ENCODE peak calls at places on chromosomes 6 and 20, in seven cellular contexts. Z is tibial nerve; T is caudate nucleus; Q is suprapubic skin; O is ecto neural progenitor cell; L is activated T-cell treated with anti-CD3 and anti-CD28 coated beads for 4 hours; I is effector memory CD4-positive, alpha-beta T cell. C is an unnamed sample.

GRCh38 chr20:57999465-58000111 is 228.9 kb downstream of the ANKRD60 start:
- DNase-seq in Q (no peak), O (no peak), Z (no peak), T (peak; percentile 43), L (no peak), I (no peak), C (no peak)

GRCh38 chr6:96990462-96990861 is 65.9 kb downstream of the KLHL32 start:
- DNase-seq in T (peak; percentile 47), Z (no peak), Q (no peak), O (no peak), I (no peak), L (no peak), C (peak; percentile 89)

GRCh38 chr6:154537942-154538341 is 27.5 kb upstream of the CNKSR3 start:
- DNase-seq in Q (no peak), I (no peak), T (no peak), L (no peak), Z (no peak), O (no peak), C (no peak)

GRCh38 chr6:15547379-15547778 is 115.4 kb downstream of the DTNBP1 start:
- DNase-seq in O (no peak), L (no peak), Z (no peak), Q (no peak), T (no peak), I (no peak), C (no peak)

GRCh38 chr6:39416728-39417127 is 94.2 kb upstream of the KCNK16 start:
- DNase-seq in T (no peak), I (no peak), O (no peak), Q (no peak), L (no peak), Z (no peak), C (no peak)

GRCh38 chr6:45231660-45232059 is 96.5 kb upstream of the RUNX2 start:
- DNase-seq in T (no peak), I (no peak), O (no peak), L (no peak), Q (no peak), Z (no peak), C (no peak)

GRCh38 chr6:145891126-145891525 is 73.0 kb downstream of the SHPRH start:
- DNase-seq in L (no peak), Z (no peak), Q (no peak), O (no peak), T (no peak), I (no peak), C (no peak)

GRCh38 chr6:16080204-16080603 is 48.7 kb upstream of the MYLIP start:
- DNase-seq in O (no peak), L (no peak), Z (no peak), T (no peak), I (no peak), Q (no peak), C (no peak)

GRCh38 chr6:110882824-110883554 is 8.4 kb downstream of the AMD1 start:
- DNase-seq in O (no peak), Z (no peak), L (no peak), Q (no peak), I (no peak), T (no peak), C (peak; percentile 60)

GRCh38 chr20:25324412-25324811 is 66.2 kb downstream of the ABHD12 start:
- DNase-seq in I (no peak), Q (no peak), L (no peak), Z (no peak), O (no peak), T (peak; percentile 30), C (peak; percentile 45)

GRCh38 chr6:34315780-34316179 is 67.0 kb upstream of the SMIM29 start:
- DNase-seq in O (no peak), I (no peak), Z (no peak), T (peak; percentile 23), L (no peak), Q (no peak), C (peak; percentile 45)

GRCh38 chr6:108164815-108165706 is 761 bp upstream of the NR2E1 start:
- DNase-seq in L (no peak), O (peak; percentile 73), Q (no peak), Z (no peak), I (no peak), T (no peak), C (no peak)

GRCh38 chr20:51412333-51412761 is 130.2 kb downstream of the NFATC2 start:
- DNase-seq in Z (no peak), L (no peak), Q (no peak), O (no peak), I (no peak), T (no peak), C (no peak)

GRCh38 chr20:3681931-3682820 is at the start of gene ADAM33:
- DNase-seq in L (no peak), I (no peak), Q (no peak), O (peak; percentile 71), Z (peak; percentile 44), T (no peak), C (no peak)

GRCh38 chr6:92231220-92231701 is 1188.1 kb downstream of the EPHA7 start:
- DNase-seq in Z (no peak), I (no peak), T (no peak), O (no peak), L (no peak), Q (no peak), C (no peak)

GRCh38 chr6:37524025-37524647 is 24.4 kb upstream of the CCDC167 start:
- DNase-seq in Z (no peak), O (no peak), T (no peak), Q (no peak), L (no peak), I (no peak), C (no peak)

GRCh38 chr6:118551063-118551672 is 3.1 kb downstream of the PLN start:
- DNase-seq in L (no peak), Z (no peak), Q (no peak), O (no peak), I (no peak), T (peak; percentile 9), C (peak; percentile 59)

GRCh38 chr6:159110013-159110412 is 59.2 kb upstream of the FNDC1 start:
- DNase-seq in T (no peak), I (no peak), L (no peak), Z (no peak), O (no peak), Q (no peak), C (no peak)

GRCh38 chr6:87907521-87907920 is 140.1 kb upstream of the SPACA1 start:
- DNase-seq in O (no peak), L (no peak), I (no peak), Z (no peak), T (no peak), Q (no peak), C (no peak)

GRCh38 chr6:133502451-133503259 is 261.5 kb downstream of the EYA4 start:
- DNase-seq in I (no peak), Z (no peak), O (no peak), L (no peak), Q (no peak), T (no peak), C (no peak)

GRCh38 chr6:124962617-124963415 is 579 bp downstream of the RNF217 start:
- DNase-seq in T (peak; percentile 75), I (no peak), O (peak; percentile 70), L (no peak), Q (no peak), Z (no peak), C (peak; percentile 65)

GRCh38 chr20:41900292-41900691 is 282.1 kb upstream of the CHD6 start:
- DNase-seq in Q (no peak), T (no peak), L (no peak), O (no peak), Z (no peak), I (no peak), C (no peak)

GRCh38 chr6:55293116-55293515 is 34.2 kb upstream of the GFRAL start:
- DNase-seq in O (no peak), Q (no peak), Z (no peak), I (no peak), L (no peak), T (no peak), C (no peak)

GRCh38 chr6:37566209-37566859 is 66.6 kb upstream of the CCDC167 start:
- DNase-seq in L (peak; percentile 61), O (peak; percentile 90), Q (no peak), T (peak; percentile 80), Z (no peak), I (peak; percentile 46), C (peak; percentile 64)

GRCh38 chr6:155530219-155530834 is 74.7 kb upstream of the NOX3 start:
- DNase-seq in L (no peak), I (no peak), Z (no peak), T (no peak), O (no peak), Q (no peak), C (peak; percentile 7)